ENCODE peak calls at places on chromosome 13, in ten cellular contexts. One of them, this sample, is unnamed. For H3K36me3, the result is how much of the 10 kb centered on the place peaks cover.

GRCh38 chr13:98284677-98285076 is 107.6 kb upstream of the RNF113B start:
- DNase-seq in lung: no peak
- DNase-seq in GM23338: no peak
- DNase-seq in fibroblast of lung: no peak
- DNase-seq in upper lobe of right lung: no peak
- DNase-seq in adrenal gland: no peak
- DNase-seq in heart left ventricle: no peak
- DNase-seq in mucosa of descending colon: no peak
- DNase-seq in osteoblast: no peak
- DNase-seq in thoracic aorta: no peak
- DNase-seq in this sample: no peak

GRCh38 chr13:28423010-28423409 is 71.9 kb downstream of the FLT1 start:
- DNase-seq in lung: peak
- DNase-seq in GM23338: no peak
- DNase-seq in fibroblast of lung: no peak
- DNase-seq in upper lobe of right lung: peak
- DNase-seq in adrenal gland: peak
- DNase-seq in heart left ventricle: peak
- DNase-seq in mucosa of descending colon: peak
- DNase-seq in osteoblast: no peak
- DNase-seq in thoracic aorta: no peak
- DNase-seq in this sample: no peak

GRCh38 chr13:59519776-59520175 is 644.0 kb downstream of the DIAPH3 start:
- DNase-seq in lung: no peak
- DNase-seq in GM23338: no peak
- DNase-seq in fibroblast of lung: peak
- DNase-seq in upper lobe of right lung: no peak
- DNase-seq in adrenal gland: no peak
- DNase-seq in heart left ventricle: no peak
- DNase-seq in mucosa of descending colon: no peak
- DNase-seq in osteoblast: no peak
- DNase-seq in thoracic aorta: no peak
- DNase-seq in this sample: no peak

GRCh38 chr13:49071341-49071937 is 95.7 kb downstream of the FNDC3A start:
- DNase-seq in lung: no peak
- DNase-seq in GM23338: no peak
- DNase-seq in fibroblast of lung: peak
- DNase-seq in upper lobe of right lung: no peak
- DNase-seq in adrenal gland: no peak
- DNase-seq in heart left ventricle: no peak
- DNase-seq in mucosa of descending colon: no peak
- DNase-seq in osteoblast: no peak
- DNase-seq in thoracic aorta: no peak
- DNase-seq in this sample: no peak

GRCh38 chr13:99373436-99373835 is 66.2 kb upstream of the GPR183 start:
- DNase-seq in lung: no peak
- DNase-seq in GM23338: no peak
- DNase-seq in fibroblast of lung: no peak
- DNase-seq in upper lobe of right lung: no peak
- DNase-seq in adrenal gland: no peak
- DNase-seq in heart left ventricle: no peak
- DNase-seq in mucosa of descending colon: no peak
- DNase-seq in osteoblast: no peak
- DNase-seq in thoracic aorta: no peak
- DNase-seq in this sample: no peak

GRCh38 chr13:97953376-97953970 is at the start of gene IPO5:
- DNase-seq in lung: no peak
- DNase-seq in GM23338: no peak
- DNase-seq in fibroblast of lung: peak
- DNase-seq in upper lobe of right lung: no peak
- DNase-seq in adrenal gland: no peak
- DNase-seq in heart left ventricle: no peak
- DNase-seq in mucosa of descending colon: no peak
- DNase-seq in osteoblast: peak
- DNase-seq in thoracic aorta: no peak
- DNase-seq in this sample: no peak

GRCh38 chr13:74562381-74562780 is 428.2 kb upstream of the KLF12 start:
- DNase-seq in lung: no peak
- DNase-seq in GM23338: no peak
- DNase-seq in fibroblast of lung: peak
- DNase-seq in upper lobe of right lung: no peak
- DNase-seq in adrenal gland: no peak
- DNase-seq in heart left ventricle: no peak
- DNase-seq in mucosa of descending colon: no peak
- DNase-seq in osteoblast: no peak
- DNase-seq in thoracic aorta: no peak
- DNase-seq in this sample: no peak

GRCh38 chr13:67515895-67516294 is 285.8 kb upstream of the PCDH9 start:
- DNase-seq in lung: no peak
- DNase-seq in GM23338: no peak
- DNase-seq in fibroblast of lung: peak
- DNase-seq in upper lobe of right lung: no peak
- DNase-seq in adrenal gland: no peak
- DNase-seq in heart left ventricle: no peak
- DNase-seq in mucosa of descending colon: no peak
- DNase-seq in osteoblast: no peak
- DNase-seq in thoracic aorta: no peak
- DNase-seq in this sample: no peak

GRCh38 chr13:112696869-112697465 is 7.1 kb downstream of the ATP11A start:
- DNase-seq in lung: no peak
- DNase-seq in GM23338: no peak
- DNase-seq in fibroblast of lung: no peak
- DNase-seq in upper lobe of right lung: no peak
- DNase-seq in adrenal gland: no peak
- DNase-seq in heart left ventricle: no peak
- DNase-seq in mucosa of descending colon: no peak
- DNase-seq in osteoblast: peak
- DNase-seq in thoracic aorta: no peak
- DNase-seq in this sample: no peak

GRCh38 chr13:36385471-36385870 is 39.3 kb upstream of the SPART start:
- DNase-seq in lung: no peak
- DNase-seq in GM23338: no peak
- DNase-seq in fibroblast of lung: peak
- DNase-seq in upper lobe of right lung: no peak
- DNase-seq in adrenal gland: no peak
- DNase-seq in heart left ventricle: no peak
- DNase-seq in mucosa of descending colon: no peak
- DNase-seq in osteoblast: no peak
- DNase-seq in thoracic aorta: no peak
- DNase-seq in this sample: no peak

DNA sequence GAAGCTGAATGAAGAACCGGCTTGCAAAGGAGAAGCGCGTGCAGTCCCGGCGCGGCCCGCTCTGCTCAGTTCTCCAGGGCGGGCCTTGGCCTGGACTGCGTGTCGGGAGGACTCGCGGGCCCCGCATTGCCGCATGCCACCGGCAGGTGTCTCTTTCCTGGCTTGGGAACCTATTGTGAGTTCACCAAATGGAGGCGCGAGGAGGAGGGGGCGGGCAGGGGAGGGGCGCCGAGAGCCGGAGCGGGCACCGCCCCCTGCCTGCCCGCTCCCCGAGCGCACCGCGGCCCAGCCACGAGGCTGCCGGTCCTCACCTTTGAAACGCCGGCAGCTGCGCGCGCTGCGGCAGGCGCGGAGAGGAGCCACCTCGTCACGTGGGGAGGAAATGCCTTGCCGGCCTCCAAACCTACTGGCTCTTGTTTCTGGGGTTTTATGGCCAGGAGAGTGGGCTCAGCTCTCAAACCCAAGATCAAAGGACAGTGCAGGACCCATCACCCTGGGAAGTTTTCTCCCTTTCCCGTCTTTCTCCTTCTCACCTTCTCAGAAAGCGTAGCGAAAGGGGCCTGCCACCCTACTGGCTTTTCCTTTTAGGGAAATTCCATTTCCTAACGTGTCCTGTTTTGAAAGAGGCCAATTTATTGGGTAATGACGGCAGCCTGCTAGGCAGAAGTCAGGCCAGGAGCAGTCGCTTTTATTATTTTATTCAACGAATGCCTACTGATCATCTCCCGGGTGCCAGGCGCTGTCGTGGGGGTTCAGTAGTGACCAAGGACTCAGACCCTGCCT is 13.8 kb upstream of the UBE2L5 start:
- DNase-seq in lung: peak
- DNase-seq in GM23338: peak
- DNase-seq in fibroblast of lung: peak
- DNase-seq in upper lobe of right lung: peak
- DNase-seq in adrenal gland: peak
- DNase-seq in heart left ventricle: peak
- DNase-seq in mucosa of descending colon: peak
- DNase-seq in osteoblast: peak
- DNase-seq in thoracic aorta: peak
- DNase-seq in this sample: peak
- H3K4me3 ChIP-seq in lung: no peak
- H3K4me3 ChIP-seq in GM23338: peak
- H3K4me3 ChIP-seq in fibroblast of lung: no peak
- H3K4me3 ChIP-seq in upper lobe of right lung: peak
- H3K4me3 ChIP-seq in adrenal gland: peak
- H3K4me3 ChIP-seq in heart left ventricle: peak
- H3K4me3 ChIP-seq in mucosa of descending colon: no peak
- H3K4me3 ChIP-seq in osteoblast: peak
- H3K4me3 ChIP-seq in thoracic aorta: peak
- H3K4me3 ChIP-seq in this sample: peak

GRCh38 chr13:110217811-110218210 is 89.1 kb downstream of the COL4A1 start:
- DNase-seq in lung: no peak
- DNase-seq in GM23338: no peak
- DNase-seq in fibroblast of lung: no peak
- DNase-seq in upper lobe of right lung: no peak
- DNase-seq in adrenal gland: no peak
- DNase-seq in heart left ventricle: no peak
- DNase-seq in mucosa of descending colon: no peak
- DNase-seq in osteoblast: no peak
- DNase-seq in thoracic aorta: no peak
- DNase-seq in this sample: no peak

GRCh38 chr13:110216006-110216402 is 91.0 kb downstream of the COL4A1 start:
- DNase-seq in lung: no peak
- DNase-seq in GM23338: no peak
- DNase-seq in fibroblast of lung: no peak
- DNase-seq in upper lobe of right lung: no peak
- DNase-seq in adrenal gland: no peak
- DNase-seq in heart left ventricle: no peak
- DNase-seq in mucosa of descending colon: no peak
- DNase-seq in osteoblast: no peak
- DNase-seq in thoracic aorta: no peak
- DNase-seq in this sample: no peak

GRCh38 chr13:110221331-110221730 is 85.6 kb downstream of the COL4A1 start:
- DNase-seq in lung: no peak
- DNase-seq in GM23338: no peak
- DNase-seq in fibroblast of lung: no peak
- DNase-seq in upper lobe of right lung: no peak
- DNase-seq in adrenal gland: no peak
- DNase-seq in heart left ventricle: no peak
- DNase-seq in mucosa of descending colon: no peak
- DNase-seq in osteoblast: no peak
- DNase-seq in thoracic aorta: no peak
- DNase-seq in this sample: no peak

GRCh38 chr13:110216403-110217041 is 90.4 kb downstream of the COL4A1 start:
- DNase-seq in lung: no peak
- DNase-seq in GM23338: no peak
- DNase-seq in fibroblast of lung: peak
- DNase-seq in upper lobe of right lung: no peak
- DNase-seq in adrenal gland: peak
- DNase-seq in heart left ventricle: peak
- DNase-seq in mucosa of descending colon: no peak
- DNase-seq in osteoblast: no peak
- DNase-seq in thoracic aorta: peak
- DNase-seq in this sample: peak

DNA sequence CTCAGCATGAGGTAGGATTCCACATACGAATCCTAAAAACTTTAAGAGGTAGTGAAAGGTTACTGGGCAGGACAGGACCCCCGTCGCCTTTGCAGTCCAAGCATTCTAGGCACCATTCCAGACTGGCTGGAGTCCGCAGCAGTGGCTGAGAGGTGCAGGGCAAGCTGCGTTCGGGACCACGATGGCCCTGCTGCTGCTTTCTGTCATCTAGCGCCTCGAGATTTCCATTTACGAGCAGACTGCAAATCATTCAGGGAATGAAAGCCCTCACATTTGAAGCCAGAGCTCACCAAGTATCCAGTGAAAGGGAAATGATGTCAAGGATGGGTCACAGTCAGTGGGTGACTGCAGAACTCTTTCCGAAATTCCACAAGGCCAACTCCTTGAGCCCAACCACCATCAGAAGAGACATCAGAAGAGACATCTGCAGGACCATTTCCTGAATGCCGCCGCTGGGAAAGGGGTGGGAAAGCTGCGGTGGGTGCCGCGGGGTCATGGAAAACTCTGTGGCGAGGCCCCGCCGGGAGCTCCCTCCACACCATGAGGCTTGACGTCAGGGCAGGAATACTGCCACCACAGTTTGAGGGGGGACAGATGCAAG is 88.3 kb downstream of the COL4A1 start:
- DNase-seq in lung: no peak
- DNase-seq in GM23338: no peak
- DNase-seq in fibroblast of lung: no peak
- DNase-seq in upper lobe of right lung: no peak
- DNase-seq in adrenal gland: no peak
- DNase-seq in heart left ventricle: no peak
- DNase-seq in mucosa of descending colon: no peak
- DNase-seq in osteoblast: no peak
- DNase-seq in thoracic aorta: no peak
- DNase-seq in this sample: no peak
- H3K36me3 ChIP-seq in lung: under half
- H3K36me3 ChIP-seq in GM23338: under half
- H3K36me3 ChIP-seq in fibroblast of lung: under half
- H3K36me3 ChIP-seq in upper lobe of right lung: under half
- H3K36me3 ChIP-seq in adrenal gland: under half
- H3K36me3 ChIP-seq in heart left ventricle: under half
- H3K36me3 ChIP-seq in mucosa of descending colon: under half
- H3K36me3 ChIP-seq in osteoblast: under half
- H3K36me3 ChIP-seq in thoracic aorta: under half
- H3K36me3 ChIP-seq in this sample: under half

DNA sequence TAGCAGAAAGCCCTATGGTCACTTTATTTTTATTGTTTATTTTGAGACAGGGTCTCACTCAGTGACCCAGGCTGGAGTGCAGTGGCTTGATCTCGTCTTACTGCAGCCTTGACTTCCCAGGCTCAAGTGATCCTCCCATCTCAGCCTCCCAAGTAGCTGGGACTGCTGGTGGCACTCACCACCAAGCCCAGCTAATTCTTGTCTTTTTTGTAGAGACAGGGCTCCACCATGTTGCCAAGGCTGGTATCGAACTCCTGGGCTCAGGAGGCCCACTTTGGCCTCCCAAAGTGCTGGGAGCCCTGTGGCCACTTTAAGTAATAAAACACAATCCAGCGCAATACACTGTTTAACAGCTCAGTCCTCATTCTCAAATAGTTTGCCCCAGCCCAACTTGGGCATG is 69.3 kb downstream of the NUFIP1 start:
- DNase-seq in lung: no peak
- DNase-seq in GM23338: no peak
- DNase-seq in fibroblast of lung: no peak
- DNase-seq in upper lobe of right lung: no peak
- DNase-seq in adrenal gland: peak
- DNase-seq in heart left ventricle: no peak
- DNase-seq in mucosa of descending colon: no peak
- DNase-seq in osteoblast: no peak
- DNase-seq in thoracic aorta: no peak
- DNase-seq in this sample: no peak
- TF ChIP-seq CTCF in lung: no peak
- TF ChIP-seq CTCF in GM23338: no peak
- TF ChIP-seq CTCF in fibroblast of lung: no peak
- TF ChIP-seq CTCF in upper lobe of right lung: no peak
- TF ChIP-seq CTCF in adrenal gland: no peak
- TF ChIP-seq CTCF in heart left ventricle: no peak
- TF ChIP-seq CTCF in mucosa of descending colon: no peak
- TF ChIP-seq CTCF in osteoblast: no peak
- TF ChIP-seq CTCF in thoracic aorta: no peak
- TF ChIP-seq CTCF in this sample: no peak

GRCh38 chr13:34162545-34162936 is 344.6 kb downstream of the RFC3 start:
- DNase-seq in lung: no peak
- DNase-seq in GM23338: no peak
- DNase-seq in fibroblast of lung: peak
- DNase-seq in upper lobe of right lung: no peak
- DNase-seq in adrenal gland: no peak
- DNase-seq in heart left ventricle: no peak
- DNase-seq in mucosa of descending colon: no peak
- DNase-seq in osteoblast: no peak
- DNase-seq in thoracic aorta: no peak
- DNase-seq in this sample: no peak
- H3K4me3 ChIP-seq in lung: no peak
- H3K4me3 ChIP-seq in GM23338: no peak
- H3K4me3 ChIP-seq in fibroblast of lung: no peak
- H3K4me3 ChIP-seq in upper lobe of right lung: peak
- H3K4me3 ChIP-seq in adrenal gland: no peak
- H3K4me3 ChIP-seq in heart left ventricle: peak
- H3K4me3 ChIP-seq in mucosa of descending colon: no peak
- H3K4me3 ChIP-seq in osteoblast: peak
- H3K4me3 ChIP-seq in thoracic aorta: peak
- H3K4me3 ChIP-seq in this sample: peak

This sample was measured in uterus.